ENCODE peak calls at places on chromosome 1, in five cellular contexts. E is GM10248, G is posterior cingulate gyrus, I is HS-5, M is stomach. Y is an unnamed sample.
A peak's percentile ranks its signal among the peaks of the same experiment; 100 is the strongest.

GRCh38 chr1:39927538-39927937 is 25.8 kb upstream of the MYCL start:
- DNase-seq in M (no peak), E (no peak), G (no peak), I (no peak), Y (peak; percentile 23)

GRCh38 chr1:230109066-230109465 is 42.0 kb downstream of the GALNT2 start:
- DNase-seq in I (no peak), M (no peak), G (no peak), E (no peak), Y (no peak)

GRCh38 chr1:169110691-169111447 is 4.4 kb downstream of the ATP1B1 start:
- DNase-seq in I (no peak), E (no peak), G (no peak), M (no peak), Y (no peak)

GRCh38 chr1:21289127-21289526 is 1.1 kb downstream of the ECE1 start:
- DNase-seq in G (no peak), I (no peak), M (no peak), E (no peak), Y (no peak)

GRCh38 chr1:30469426-30469825 is 254.0 kb downstream of the MATN1 start:
- DNase-seq in G (no peak), M (no peak), I (no peak), E (no peak), Y (no peak)

GRCh38 chr1:17293681-17294415 is 14.1 kb upstream of the PADI4 start:
- DNase-seq in E (no peak), I (no peak), G (peak; percentile 16), M (no peak), Y (no peak)

GRCh38 chr1:186819140-186819539 is 9.6 kb upstream of the PLA2G4A start:
- DNase-seq in M (no peak), E (no peak), G (no peak), I (no peak), Y (no peak)

GRCh38 chr1:53588053-53588779 is 129.0 kb downstream of the DMRTB1 start:
- DNase-seq in M (peak; percentile 14), E (no peak), I (no peak), G (no peak), Y (no peak)

GRCh38 chr1:35623832-35624231 is 17.5 kb downstream of the PSMB2 start:
- DNase-seq in I (no peak), E (no peak), M (no peak), G (no peak), Y (no peak)